ENCODE peak calls at places on chromosomes 6 and 20, in seven cellular contexts. N, U, Z, T, L, J and O are unnamed samples. For H3K9me3, the result is how much of the 10 kb centered on the place peaks cover.

GRCh38 chr20:45611054-45611453 is 18.5 kb upstream of the WFDC10A start:
- DNase-seq in N (no peak), U (no peak), Z (no peak), T (no peak), L (no peak), J (peak), O (no peak)

GRCh38 chr6:96604420-96604819 is 41.5 kb downstream of the FHL5 start:
- DNase-seq in N (no peak), U (no peak), Z (no peak), T (no peak), L (no peak), J (no peak), O (no peak)

GRCh38 chr6:150684715-150685459 is 85.2 kb downstream of the PLEKHG1 start:
- DNase-seq in N (peak), U (no peak), Z (no peak), T (no peak), L (no peak), J (no peak), O (no peak)

GRCh38 chr20:2680046-2680445 is 12.5 kb upstream of the EBF4 start:
- DNase-seq in N (no peak), U (no peak), Z (no peak), T (no peak), L (no peak), J (no peak), O (no peak)

GRCh38 chr20:14553774-14554524 is 216.5 kb upstream of the FLRT3 start:
- DNase-seq in N (no peak), U (no peak), Z (no peak), T (no peak), L (no peak), J (no peak), O (no peak)

GRCh38 chr6:54243699-54244098 is 64.5 kb upstream of the TINAG start:
- DNase-seq in N (no peak), U (peak), Z (no peak), T (no peak), L (no peak), J (no peak), O (no peak)

GRCh38 chr6:158938811-158939254 is 61.2 kb downstream of the RSPH3 start:
- DNase-seq in N (peak), U (no peak), Z (peak), T (peak), L (no peak), J (no peak), O (no peak)

GRCh38 chr20:19291024-19291817 is 78.8 kb downstream of the SLC24A3 start:
- DNase-seq in N (no peak), U (peak), Z (no peak), T (no peak), L (no peak), J (no peak), O (no peak)

GRCh38 chr20:64092258-64093012 is 8.2 kb upstream of the LKAAEAR1 start:
- DNase-seq in N (no peak), U (no peak), Z (no peak), T (no peak), L (no peak), J (no peak), O (no peak)

GRCh38 chr6:52547647-52548352 is 29.1 kb downstream of the TRAM2 start:
- DNase-seq in N (peak), U (no peak), Z (no peak), T (no peak), L (no peak), J (no peak), O (no peak)

GRCh38 chr6:116033687-116034303 is 26.9 kb downstream of the FRK start:
- DNase-seq in N (no peak), U (no peak), Z (no peak), T (no peak), L (no peak), J (no peak), O (no peak)

GRCh38 chr6:48736486-48737206 is 625.6 kb upstream of the PTCHD4 start:
- DNase-seq in N (no peak), U (no peak), Z (no peak), T (no peak), L (no peak), J (peak), O (no peak)

GRCh38 chr6:168309183-168309582 is 10.4 kb downstream of the DACT2 start:
- DNase-seq in N (no peak), U (no peak), Z (no peak), T (no peak), L (no peak), J (no peak), O (no peak)

GRCh38 chr6:168307011-168307694 is 12.4 kb downstream of the DACT2 start:
- DNase-seq in N (no peak), U (peak), Z (peak), T (no peak), L (no peak), J (no peak), O (no peak)

GRCh38 chr6:168305863-168306262 is 13.7 kb downstream of the DACT2 start:
- DNase-seq in N (no peak), U (no peak), Z (no peak), T (no peak), L (no peak), J (no peak), O (no peak)

GRCh38 chr6:168308390-168309144 is 11.0 kb downstream of the DACT2 start:
- DNase-seq in N (no peak), U (no peak), Z (no peak), T (no peak), L (no peak), J (no peak), O (no peak)

DNA sequence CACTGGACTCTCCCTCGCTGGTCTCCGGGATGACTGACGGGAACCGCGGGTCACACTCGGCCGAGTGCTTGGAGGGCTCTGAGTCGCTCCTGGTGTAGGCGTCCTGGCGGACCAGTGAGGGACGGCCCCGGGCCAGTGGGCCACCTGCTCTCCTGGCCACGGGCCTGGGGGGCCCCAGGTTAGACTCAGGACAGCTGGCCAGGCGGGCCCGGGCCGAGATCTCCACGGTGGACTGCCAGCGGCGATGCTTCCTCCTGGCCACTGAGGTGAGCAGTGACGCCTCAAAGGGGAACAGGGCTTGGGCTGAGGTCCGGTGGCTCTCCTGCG is 11.9 kb downstream of the DACT2 start:
- DNase-seq in N (no peak), U (no peak), Z (peak), T (no peak), L (no peak), J (no peak), O (no peak)
- H3K9me3 ChIP-seq in N (under half), U (under half), Z (under half), T (under half), L (under half), J (half or more), O (under half)

GRCh38 chr6:30857537-30857936 is 26.8 kb upstream of the DDR1 start:
- DNase-seq in N (no peak), U (no peak), Z (no peak), T (no peak), L (no peak), J (no peak), O (no peak)

GRCh38 chr6:30854641-30855040 is 29.7 kb upstream of the DDR1 start:
- DNase-seq in N (no peak), U (no peak), Z (no peak), T (no peak), L (no peak), J (no peak), O (no peak)

GRCh38 chr6:30849903-30850651 is 34.2 kb upstream of the DDR1 start:
- DNase-seq in N (no peak), U (no peak), Z (no peak), T (no peak), L (no peak), J (no peak), O (no peak)

GRCh38 chr6:30861257-30862048 is 22.9 kb upstream of the DDR1 start:
- DNase-seq in N (no peak), U (no peak), Z (no peak), T (no peak), L (no peak), J (no peak), O (no peak)

GRCh38 chr6:30855429-30856069 is 28.8 kb upstream of the DDR1 start:
- DNase-seq in N (peak), U (no peak), Z (no peak), T (no peak), L (no peak), J (no peak), O (no peak)
- H3K9me3 ChIP-seq in N (under half), U (under half), Z (under half), T (under half), L (under half), J (under half), O (under half)

DNA sequence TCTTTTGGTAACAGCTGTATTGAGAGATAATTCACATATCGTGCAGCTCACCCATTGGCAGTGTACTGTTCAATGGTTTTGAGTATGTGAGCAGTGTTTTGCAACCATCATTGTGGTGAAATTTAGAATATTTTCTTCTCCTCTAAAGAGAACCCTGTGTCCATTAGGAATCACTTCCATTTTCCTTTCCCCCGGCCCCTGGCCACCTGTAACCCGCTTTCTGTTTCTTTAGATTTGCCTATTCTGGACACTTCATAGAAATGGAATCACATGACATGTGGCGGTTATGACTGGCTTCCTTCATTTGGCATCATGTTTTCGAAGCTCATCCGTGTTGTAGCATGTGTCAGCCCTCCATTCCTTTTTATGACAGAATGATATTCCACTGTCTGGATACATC is 65.1 kb downstream of the PHACTR3 start:
- DNase-seq in N (no peak), U (no peak), Z (no peak), T (no peak), L (no peak), J (no peak), O (no peak)
- H3K9me3 ChIP-seq in N (under half), U (under half), Z (under half), T (under half), L (under half), J (under half), O (under half)

DNA sequence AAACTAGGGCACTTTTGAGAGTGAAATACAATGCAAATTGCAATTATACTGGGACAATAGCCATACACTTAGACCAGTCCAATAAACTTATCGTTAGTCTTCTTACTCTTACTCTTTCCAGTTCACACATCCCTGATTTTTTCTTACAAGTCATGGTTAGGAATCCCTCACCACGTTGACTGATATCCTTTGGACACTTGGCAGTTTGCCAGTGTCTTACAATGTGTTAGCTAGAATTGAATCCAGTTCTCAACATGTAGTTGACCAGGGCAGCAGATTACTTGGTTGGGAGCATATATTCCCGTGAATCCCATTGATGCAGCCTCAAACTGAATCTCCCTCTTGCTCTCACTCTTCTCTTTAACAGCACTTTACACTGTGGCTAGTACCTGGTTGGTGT is 519.6 kb upstream of the ID4 start:
- DNase-seq in N (no peak), U (no peak), Z (no peak), T (no peak), L (no peak), J (no peak), O (no peak)
- H3K9me3 ChIP-seq in N (under half), U (under half), Z (under half), T (under half), L (under half), J (under half), O (under half)

DNA sequence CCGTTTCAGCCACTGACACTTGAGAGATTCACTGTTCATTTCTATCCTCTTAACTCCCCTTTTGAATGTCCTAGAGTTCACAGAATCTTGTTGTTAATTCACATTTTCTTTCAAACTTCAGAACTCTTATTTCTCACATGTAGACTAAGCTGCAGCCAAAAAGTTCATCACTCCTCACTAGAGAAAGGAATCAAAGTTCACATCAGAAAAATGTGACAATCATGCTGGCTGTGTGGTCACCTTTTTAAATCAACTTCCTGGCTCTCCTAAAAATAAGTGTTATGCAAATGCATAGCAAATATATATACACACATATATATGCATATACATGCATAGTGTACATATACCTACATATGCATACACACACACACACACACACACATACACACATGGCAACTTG is 123.0 kb downstream of the CBLN4 start:
- DNase-seq in N (no peak), U (no peak), Z (no peak), T (no peak), L (no peak), J (no peak), O (no peak)
- H3K9me3 ChIP-seq in N (under half), U (under half), Z (under half), T (under half), L (under half), J (under half), O (under half)

GRCh38 chr20:55978550-55978949 is 26.8 kb downstream of the CBLN4 start:
- DNase-seq in N (no peak), U (no peak), Z (no peak), T (no peak), L (no peak), J (no peak), O (no peak)
- H3K9me3 ChIP-seq in N (under half), U (under half), Z (under half), T (under half), L (under half), J (under half), O (under half)

GRCh38 chr6:1910621-1911407 is 301.1 kb downstream of the FOXC1 start:
- DNase-seq in N (no peak), U (no peak), Z (no peak), T (no peak), L (no peak), J (no peak), O (no peak)
- H3K9me3 ChIP-seq in N (under half), U (under half), Z (under half), T (under half), L (under half), J (under half), O (under half)